ENCODE peak calls at places on chromosome 16, in seven cellular contexts. O is neural progenitor cell, F is DND-41, P is GM23248, Y is K562, L is PC-3, J is mammary epithelial cell. U is an unnamed sample.

GRCh38 chr16:26993511-26993910 is 73.2 kb upstream of the C16orf82 start:
- DNase-seq in O (no peak), F (no peak), P (peak), Y (no peak), L (no peak), J (no peak), U (no peak)

GRCh38 chr16:30110661-30111060 is 2.7 kb downstream of the GDPD3 start:
- DNase-seq in O (peak), F (no peak), P (no peak), Y (no peak), L (no peak), J (no peak), U (no peak)

GRCh38 chr16:5032748-5033167 is 977 bp downstream of the NAGPA start:
- DNase-seq in O (no peak), F (no peak), P (peak), Y (no peak), L (no peak), J (no peak), U (peak)

GRCh38 chr16:65068151-65068740 is 53.6 kb downstream of the CDH11 start:
- DNase-seq in O (no peak), F (no peak), P (peak), Y (no peak), L (no peak), J (no peak), U (no peak)

GRCh38 chr16:54284319-54284930 is 2.2 kb downstream of the IRX3 start:
- DNase-seq in O (peak), F (peak), P (peak), Y (no peak), L (no peak), J (peak), U (no peak)

GRCh38 chr16:69329369-69330285 is 761 bp downstream of the PDF start:
- DNase-seq in O (peak), F (no peak), P (peak), Y (no peak), L (peak), J (peak), U (peak)

GRCh38 chr16:64910351-64910750 is 211.5 kb downstream of the CDH11 start:
- DNase-seq in O (peak), F (no peak), P (peak), Y (no peak), L (no peak), J (no peak), U (peak)

GRCh38 chr16:22052985-22053384 is 39.4 kb upstream of the VWA3A start:
- DNase-seq in O (no peak), F (no peak), P (no peak), Y (no peak), L (no peak), J (peak), U (no peak)

GRCh38 chr16:89364603-89365002 is 125.8 kb downstream of the ANKRD11 start:
- DNase-seq in O (no peak), F (no peak), P (peak), Y (no peak), L (no peak), J (peak), U (no peak)

GRCh38 chr16:59201821-59202220 is 467.7 kb upstream of the GOT2 start:
- DNase-seq in O (no peak), F (no peak), P (no peak), Y (no peak), L (no peak), J (no peak), U (no peak)

GRCh38 chr16:50303041-50303604 is 36.8 kb downstream of the ADCY7 start:
- DNase-seq in O (no peak), F (no peak), P (no peak), Y (no peak), L (no peak), J (no peak), U (no peak)

GRCh38 chr16:80092686-80093085 is 448.1 kb upstream of the DYNLRB2 start:
- DNase-seq in O (no peak), F (no peak), P (peak), Y (no peak), L (no peak), J (no peak), U (no peak)

GRCh38 chr16:84786605-84787302 is 33.0 kb upstream of the CRISPLD2 start:
- DNase-seq in O (no peak), F (no peak), P (no peak), Y (no peak), L (no peak), J (no peak), U (peak)

GRCh38 chr16:27102701-27103575 is 36.2 kb downstream of the C16orf82 start:
- DNase-seq in O (no peak), F (no peak), P (no peak), Y (no peak), L (no peak), J (no peak), U (no peak)

GRCh38 chr16:12611006-12611477 is 192.6 kb downstream of the CPPED1 start:
- DNase-seq in O (no peak), F (no peak), P (no peak), Y (no peak), L (no peak), J (peak), U (no peak)

GRCh38 chr16:85417156-85417860 is 195.8 kb upstream of the GSE1 start:
- DNase-seq in O (no peak), F (peak), P (no peak), Y (no peak), L (no peak), J (no peak), U (no peak)

GRCh38 chr16:84194470-84195200 is 3.7 kb downstream of the ADAD2 start:
- DNase-seq in O (no peak), F (peak), P (no peak), Y (no peak), L (no peak), J (no peak), U (no peak)

GRCh38 chr16:88074041-88074440 is 122.8 kb downstream of the BANP start:
- DNase-seq in O (no peak), F (no peak), P (no peak), Y (no peak), L (no peak), J (no peak), U (no peak)

GRCh38 chr16:4613636-4614570 is 785 bp downstream of the UBALD1 start:
- DNase-seq in O (peak), F (peak), P (peak), Y (peak), L (peak), J (peak), U (no peak)

GRCh38 chr16:2365895-2366294 is 25.4 kb upstream of the ABCA3 start:
- DNase-seq in O (no peak), F (no peak), P (peak), Y (no peak), L (no peak), J (peak), U (no peak)

GRCh38 chr16:31868701-31869167 is 4.9 kb upstream of the ZNF267 start:
- DNase-seq in O (peak), F (peak), P (peak), Y (peak), L (peak), J (peak), U (peak)

GRCh38 chr16:868386-868755 is 67.8 kb upstream of the GNG13 start:
- DNase-seq in O (no peak), F (no peak), P (no peak), Y (no peak), L (no peak), J (no peak), U (no peak)

GRCh38 chr16:79007614-79008013 is 592.9 kb downstream of the MAF start:
- DNase-seq in O (no peak), F (no peak), P (no peak), Y (no peak), L (no peak), J (peak), U (no peak)

GRCh38 chr16:84220851-84221250 is 19.0 kb downstream of the KCNG4 start:
- DNase-seq in O (no peak), F (no peak), P (peak), Y (no peak), L (peak), J (no peak), U (no peak)

GRCh38 chr16:89197033-89197632 is 3.2 kb downstream of the SLC22A31 start:
- DNase-seq in O (no peak), F (no peak), P (no peak), Y (no peak), L (no peak), J (no peak), U (no peak)

GRCh38 chr16:54930034-54930938 is at the start of gene IRX5:
- DNase-seq in O (peak), F (peak), P (peak), Y (peak), L (peak), J (peak), U (peak)

GRCh38 chr16:20901441-20902112 is 1.0 kb downstream of the LYRM1 start:
- DNase-seq in O (peak), F (peak), P (peak), Y (no peak), L (peak), J (peak), U (peak)

GRCh38 chr16:70685938-70686375 is at the start of gene MTSS2:
- DNase-seq in O (peak), F (peak), P (peak), Y (peak), L (peak), J (peak), U (peak)

GRCh38 chr16:71474864-71475263 is 12.8 kb upstream of the ZNF23 start:
- DNase-seq in O (no peak), F (no peak), P (peak), Y (no peak), L (peak), J (peak), U (no peak)

GRCh38 chr16:9395958-9396359 is 304.5 kb downstream of the HAPSTR1 start:
- DNase-seq in O (no peak), F (no peak), P (no peak), Y (no peak), L (no peak), J (no peak), U (peak)

GRCh38 chr16:77850637-77851330 is 62.4 kb downstream of the VAT1L start:
- DNase-seq in O (no peak), F (no peak), P (peak), Y (no peak), L (no peak), J (no peak), U (no peak)

GRCh38 chr16:11793840-11794239 is 3.2 kb downstream of the ZC3H7A start:
- DNase-seq in O (no peak), F (no peak), P (peak), Y (peak), L (no peak), J (peak), U (peak)

GRCh38 chr16:31705371-31705770 is 168.2 kb upstream of the ZNF267 start:
- DNase-seq in O (no peak), F (no peak), P (no peak), Y (no peak), L (no peak), J (no peak), U (no peak)

GRCh38 chr16:8115814-8116213 is 474.5 kb downstream of the TMEM114 start:
- DNase-seq in O (no peak), F (no peak), P (no peak), Y (no peak), L (no peak), J (no peak), U (no peak)

GRCh38 chr16:89823087-89823823 is 5.0 kb upstream of the SPIRE2 start:
- DNase-seq in O (peak), F (no peak), P (no peak), Y (no peak), L (no peak), J (no peak), U (no peak)

GRCh38 chr16:22357635-22357971 is 16.8 kb downstream of the CDR2 start:
- DNase-seq in O (no peak), F (no peak), P (no peak), Y (no peak), L (no peak), J (no peak), U (no peak)

GRCh38 chr16:85421338-85422123 is 191.6 kb upstream of the GSE1 start:
- DNase-seq in O (no peak), F (peak), P (no peak), Y (no peak), L (no peak), J (no peak), U (no peak)

GRCh38 chr16:57994361-57994760 is 6.1 kb downstream of the ZNF319 start:
- DNase-seq in O (no peak), F (no peak), P (no peak), Y (no peak), L (no peak), J (no peak), U (no peak)

GRCh38 chr16:57992084-57992483 is 8.4 kb downstream of the ZNF319 start:
- DNase-seq in O (no peak), F (no peak), P (no peak), Y (no peak), L (no peak), J (no peak), U (no peak)

GRCh38 chr16:57993452-57993851 is 7.0 kb downstream of the ZNF319 start:
- DNase-seq in O (no peak), F (no peak), P (no peak), Y (no peak), L (no peak), J (peak), U (no peak)

GRCh38 chr16:57994778-57995177 is 5.7 kb downstream of the ZNF319 start:
- DNase-seq in O (peak), F (no peak), P (peak), Y (peak), L (peak), J (peak), U (peak)

DNA sequence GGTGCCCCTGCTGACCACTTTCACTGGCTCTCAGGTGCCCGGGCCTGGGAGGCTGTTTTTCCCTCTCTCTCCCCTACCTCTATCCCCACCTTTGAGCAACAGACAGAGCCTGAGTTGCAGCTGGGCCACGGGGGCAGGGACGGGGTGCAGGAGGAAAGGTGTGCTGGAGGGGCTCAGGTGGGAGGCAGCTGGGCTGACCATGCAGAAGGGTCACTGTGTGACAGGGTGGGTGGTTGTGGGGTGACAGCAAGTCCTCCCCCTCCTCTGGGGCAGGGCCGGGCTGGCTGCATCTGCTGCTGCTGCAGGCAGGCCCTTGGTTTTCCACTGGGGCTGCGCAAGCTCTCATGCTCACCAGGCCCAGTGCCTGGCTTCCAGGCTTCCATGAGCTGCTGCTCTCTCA is 6.6 kb downstream of the ZNF319 start:
- DNase-seq in O (no peak), F (no peak), P (no peak), Y (no peak), L (no peak), J (no peak), U (no peak)
- H3K27ac ChIP-seq in O (no peak), F (no peak), P (no peak), Y (no peak), L (no peak), J (no peak), U (no peak)

DNA sequence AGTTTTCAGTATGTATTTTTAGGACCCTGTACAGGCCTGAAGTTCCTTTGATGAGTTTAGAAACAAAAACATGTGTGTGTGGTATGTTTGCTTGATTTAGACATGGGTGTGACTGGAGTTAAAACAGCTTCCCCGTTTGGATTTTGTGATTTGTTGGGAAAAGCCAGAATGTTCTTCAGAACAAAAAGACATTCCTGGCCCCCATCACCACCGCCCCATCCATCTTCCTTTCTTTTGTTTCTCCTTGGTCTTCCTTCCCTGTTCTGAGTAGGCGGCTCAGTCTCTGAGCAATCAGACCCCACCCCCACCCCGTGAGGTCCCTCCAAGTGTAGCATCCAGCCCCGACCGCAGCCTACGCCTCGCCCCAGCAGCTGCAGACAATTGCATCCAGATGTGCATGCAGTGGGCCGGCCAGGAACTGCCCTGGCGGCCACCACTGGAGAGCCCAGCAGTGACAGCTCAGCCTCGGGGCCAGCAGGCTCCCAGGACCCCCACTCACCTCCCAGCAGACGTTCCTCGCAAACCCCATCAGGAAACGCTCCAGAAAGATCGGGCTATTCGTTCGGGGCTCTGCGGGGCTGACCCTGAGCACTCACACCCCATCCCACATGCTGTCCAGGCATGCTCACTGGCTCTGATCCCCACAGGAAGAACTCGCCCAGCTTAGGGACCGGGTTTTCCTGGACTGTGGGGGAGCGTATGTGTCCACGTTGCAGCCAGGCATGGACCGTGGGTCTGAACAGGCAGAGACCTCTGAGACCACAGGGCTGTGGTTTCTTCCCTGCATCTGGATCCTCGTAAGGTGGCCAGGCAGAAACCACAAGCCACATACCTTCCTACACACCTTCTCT is 99.8 kb upstream of the CDH5 start:
- DNase-seq in O (peak), F (no peak), P (peak), Y (no peak), L (no peak), J (no peak), U (no peak)
- H3K9ac ChIP-seq in O (no peak), F (no peak), P (peak), Y (peak), L (no peak), J (no peak), U (peak)

GRCh38 chr16:66681676-66682075 is 14.9 kb downstream of the CMTM4 start:
- DNase-seq in O (no peak), F (no peak), P (no peak), Y (no peak), L (peak), J (peak), U (no peak)
- H3K27ac ChIP-seq in O (no peak), F (no peak), P (no peak), Y (no peak), L (no peak), J (no peak), U (no peak)

GRCh38 chr16:56669005-56669839 is at the start of gene MT1H:
- DNase-seq in O (no peak), F (no peak), P (no peak), Y (no peak), L (no peak), J (no peak), U (peak)
- H3K9ac ChIP-seq in O (no peak), F (no peak), P (no peak), Y (no peak), L (no peak), J (no peak), U (peak)